ENCODE peak calls at places on chromosomes 4 and X, in eight cellular contexts. E, R, D, Q, U, V, X and C are unnamed samples.

GRCh38 chr4:128844931-128845330 is 35.4 kb downstream of the JADE1 start:
- DNase-seq in E (peak), R (no peak), D (no peak), Q (no peak), U (no peak), V (peak), X (no peak), C (no peak)

GRCh38 chr4:152860057-152860456 is 76.1 kb upstream of the FHDC1 start:
- DNase-seq in E (no peak), R (no peak), D (no peak), Q (no peak), U (no peak), V (no peak), X (no peak), C (no peak)

GRCh38 chr4:24601121-24601520 is 16.8 kb upstream of the DHX15 start:
- DNase-seq in E (no peak), R (no peak), D (no peak), Q (no peak), U (no peak), V (no peak), X (no peak), C (no peak)

GRCh38 chr4:54539500-54540029 is 118.2 kb upstream of the KIT start:
- DNase-seq in E (peak), R (peak), D (peak), Q (no peak), U (no peak), V (peak), X (peak), C (no peak)

GRCh38 chr4:108540536-108540935 is 79.8 kb upstream of the RPL34 start:
- DNase-seq in E (no peak), R (peak), D (no peak), Q (no peak), U (no peak), V (no peak), X (no peak), C (no peak)

GRCh38 chr4:163810757-163811156 is 316.3 kb downstream of the TMA16 start:
- DNase-seq in E (no peak), R (no peak), D (no peak), Q (no peak), U (no peak), V (no peak), X (no peak), C (no peak)

GRCh38 chrX:106931831-106932491 is 11.8 kb downstream of the CLDN2 start:
- DNase-seq in E (no peak), R (peak), D (no peak), Q (no peak), U (no peak), V (no peak), X (no peak), C (no peak)

GRCh38 chr4:153655928-153656327 is 28.2 kb upstream of the TLR2 start:
- DNase-seq in E (peak), R (no peak), D (no peak), Q (peak), U (peak), V (no peak), X (peak), C (no peak)

GRCh38 chr4:166165829-166166420 is 292.9 kb downstream of the TLL1 start:
- DNase-seq in E (no peak), R (peak), D (no peak), Q (no peak), U (no peak), V (no peak), X (no peak), C (no peak)

GRCh38 chr4:166128452-166128851 is 255.4 kb downstream of the TLL1 start:
- DNase-seq in E (no peak), R (peak), D (no peak), Q (no peak), U (no peak), V (no peak), X (no peak), C (no peak)

GRCh38 chrX:138847930-138848329 is 136.4 kb upstream of the FGF13 start:
- DNase-seq in E (no peak), R (peak), D (no peak), Q (no peak), U (no peak), V (no peak), X (no peak), C (no peak)

GRCh38 chrX:119763175-119763574 is 4.8 kb downstream of the SOWAHD start:
- DNase-seq in E (no peak), R (peak), D (no peak), Q (no peak), U (no peak), V (no peak), X (no peak), C (no peak)

GRCh38 chr4:119040711-119041185 is 94.9 kb upstream of the MYOZ2 start:
- DNase-seq in E (no peak), R (peak), D (no peak), Q (no peak), U (no peak), V (peak), X (no peak), C (no peak)

GRCh38 chr4:119040261-119040660 is 95.4 kb upstream of the MYOZ2 start:
- DNase-seq in E (no peak), R (no peak), D (no peak), Q (no peak), U (no peak), V (no peak), X (no peak), C (no peak)

GRCh38 chr4:119039160-119039559 is 96.5 kb upstream of the MYOZ2 start:
- DNase-seq in E (no peak), R (no peak), D (no peak), Q (no peak), U (no peak), V (no peak), X (no peak), C (no peak)

GRCh38 chr4:119038465-119038864 is 97.2 kb upstream of the MYOZ2 start:
- DNase-seq in E (no peak), R (peak), D (no peak), Q (no peak), U (no peak), V (no peak), X (no peak), C (no peak)

GRCh38 chr4:119039779-119040178 is 95.9 kb upstream of the MYOZ2 start:
- DNase-seq in E (no peak), R (no peak), D (no peak), Q (no peak), U (no peak), V (peak), X (no peak), C (no peak)
- TF ChIP-seq CTCF in E (no peak), R (peak), D (peak), Q (no peak), U (peak), V (peak), X (no peak), C (no peak)

DNA sequence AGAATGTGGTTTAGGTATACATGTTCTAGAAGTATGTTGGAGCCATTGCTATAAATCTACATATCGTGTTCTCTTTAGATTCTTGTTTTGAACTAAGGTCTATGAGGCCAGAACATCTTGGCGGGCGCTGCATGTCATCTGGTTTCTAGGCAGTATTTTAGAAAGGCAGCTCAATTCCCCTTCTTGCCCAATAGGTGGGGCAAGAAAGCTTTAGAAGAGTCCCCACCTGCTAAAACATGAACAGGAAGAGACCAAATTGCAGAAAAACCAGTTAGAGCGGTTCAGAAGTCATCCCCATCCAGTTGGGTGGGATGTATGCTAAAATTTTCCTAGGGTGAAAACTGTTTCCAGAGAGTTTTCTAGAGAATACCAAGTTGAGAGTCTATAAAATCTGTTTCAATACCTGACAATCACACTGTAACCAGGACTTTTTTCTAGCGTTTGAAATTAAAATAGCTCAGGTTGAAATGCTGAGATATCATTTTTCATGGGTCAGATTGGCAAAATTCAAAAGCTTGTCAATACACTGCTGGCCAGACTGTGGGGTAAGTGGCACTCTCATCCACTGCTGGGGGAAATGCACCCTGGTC is 17.5 kb upstream of the SH3KBP1 start:
- DNase-seq in E (no peak), R (peak), D (peak), Q (no peak), U (no peak), V (no peak), X (no peak), C (no peak)
- TF ChIP-seq CTCF in E (peak), R (peak), D (peak), Q (no peak), U (peak), V (peak), X (peak), C (no peak)

DNA sequence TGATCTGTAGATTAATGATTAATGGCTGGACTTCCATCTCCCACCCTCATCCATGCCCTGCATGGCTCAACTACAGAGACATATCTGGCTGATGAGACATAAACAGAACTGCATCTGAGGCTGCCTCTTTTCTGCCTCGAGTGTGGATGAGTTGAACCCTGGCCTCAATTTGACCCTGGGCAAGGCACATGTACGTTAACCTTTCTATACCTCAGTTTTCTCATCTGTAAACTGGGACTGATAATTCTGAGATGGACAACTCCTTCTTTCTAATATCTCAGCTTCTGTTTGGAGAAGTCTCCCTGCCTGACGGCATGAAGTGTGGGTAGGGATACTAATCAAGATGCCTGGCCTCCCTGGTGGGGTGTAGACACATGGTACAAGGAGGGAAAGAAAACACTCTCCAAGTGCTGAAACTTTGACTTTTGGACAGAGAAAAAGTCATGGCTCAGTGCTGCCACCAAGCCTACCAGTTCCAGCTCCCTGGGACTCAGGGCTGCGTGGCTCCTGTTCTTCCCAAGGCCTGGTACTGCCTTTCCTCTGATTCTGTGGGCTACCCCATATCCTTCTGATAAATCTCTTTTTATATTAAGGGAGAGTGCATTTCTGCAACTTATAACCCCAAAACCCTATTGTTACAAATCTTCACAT is 64.4 kb downstream of the HAUS3 start:
- DNase-seq in E (no peak), R (no peak), D (no peak), Q (no peak), U (no peak), V (no peak), X (no peak), C (no peak)
- TF ChIP-seq CTCF in E (no peak), R (no peak), D (no peak), Q (no peak), U (no peak), V (peak), X (no peak), C (no peak)

GRCh38 chrX:11531226-11531625 is 134.5 kb downstream of the ARHGAP6 start:
- DNase-seq in E (no peak), R (peak), D (no peak), Q (no peak), U (no peak), V (no peak), X (no peak), C (no peak)

GRCh38 chrX:11528623-11529022 is 137.1 kb downstream of the ARHGAP6 start:
- DNase-seq in E (no peak), R (no peak), D (no peak), Q (no peak), U (no peak), V (no peak), X (no peak), C (no peak)

GRCh38 chrX:11533211-11533651 is 132.5 kb downstream of the ARHGAP6 start:
- DNase-seq in E (no peak), R (peak), D (no peak), Q (no peak), U (no peak), V (no peak), X (no peak), C (no peak)

GRCh38 chrX:11532291-11533075 is 133.2 kb downstream of the ARHGAP6 start:
- DNase-seq in E (no peak), R (peak), D (no peak), Q (no peak), U (no peak), V (peak), X (no peak), C (no peak)

DNA sequence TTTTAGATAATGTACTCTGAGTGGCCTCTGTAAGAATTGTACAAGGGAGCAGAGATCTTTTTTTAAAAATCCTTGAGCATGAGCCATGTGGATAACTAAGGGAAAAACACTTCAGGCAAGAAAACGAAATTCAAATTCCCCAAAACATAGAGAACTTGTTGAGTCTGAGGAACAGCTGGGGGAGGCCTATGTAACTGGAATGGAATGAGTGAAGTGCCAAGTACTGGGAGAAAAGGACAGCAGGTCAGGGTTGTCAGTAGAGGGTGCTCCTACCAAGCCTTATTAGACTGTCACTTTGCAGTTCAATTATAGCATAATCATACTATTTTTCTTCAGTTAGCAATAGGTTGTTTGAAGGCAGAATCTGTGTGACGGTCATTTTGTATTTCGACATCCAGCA is 135.1 kb downstream of the ARHGAP6 start:
- DNase-seq in E (no peak), R (peak), D (no peak), Q (no peak), U (no peak), V (no peak), X (no peak), C (no peak)
- TF ChIP-seq CTCF in E (no peak), R (no peak), D (no peak), Q (no peak), U (no peak), V (no peak), X (no peak), C (no peak)

DNA sequence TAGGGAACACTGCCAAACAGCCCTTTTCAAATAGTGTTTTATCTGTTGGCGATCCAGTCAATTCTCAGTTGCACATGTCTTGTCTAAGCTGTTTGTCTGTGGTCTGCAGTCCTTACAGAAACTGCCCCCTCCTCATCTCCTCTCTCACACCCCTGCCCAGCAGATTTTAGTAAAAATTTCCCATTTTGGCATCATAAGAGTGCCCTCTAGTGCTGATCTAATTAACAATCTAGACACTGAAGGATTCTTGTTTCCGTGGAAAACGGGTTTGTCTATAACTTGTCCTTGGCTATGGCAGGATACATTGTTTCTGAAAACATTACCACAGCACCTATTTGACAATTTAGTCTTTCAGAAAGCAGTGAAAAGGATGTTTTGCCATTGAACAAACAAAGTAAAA is 227.2 kb upstream of the MBNL3 start:
- DNase-seq in E (no peak), R (peak), D (no peak), Q (no peak), U (no peak), V (no peak), X (no peak), C (no peak)
- TF ChIP-seq CTCF in E (no peak), R (peak), D (peak), Q (no peak), U (no peak), V (peak), X (no peak), C (no peak)

GRCh38 chr4:47913858-47914218 is 545 bp downstream of the NFXL1 start:
- DNase-seq in E (peak), R (peak), D (peak), Q (peak), U (peak), V (peak), X (no peak), C (peak)
- TF ChIP-seq CTCF in E (no peak), R (no peak), D (no peak), Q (no peak), U (no peak), V (peak), X (peak), C (no peak)

DNA sequence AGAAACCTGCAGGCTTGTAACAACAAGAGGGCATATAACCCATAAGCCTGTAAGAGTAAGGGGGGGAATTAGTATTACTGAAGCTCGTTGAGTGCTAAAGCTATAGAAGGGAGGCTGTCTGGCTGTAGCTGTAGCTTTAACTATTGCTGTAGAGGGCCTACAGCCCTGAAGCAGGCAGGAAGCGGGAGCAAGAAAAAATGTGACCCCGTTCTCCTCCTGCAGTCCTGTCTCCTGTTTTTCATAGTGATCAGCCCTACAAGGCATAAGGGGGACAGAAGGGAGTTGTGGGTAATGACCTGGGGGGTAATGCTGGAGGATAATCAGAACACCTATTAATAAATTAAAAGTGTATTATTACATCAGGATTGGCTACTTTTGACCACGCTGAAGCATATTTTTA is 206.9 kb upstream of the MAB21L2 start:
- DNase-seq in E (no peak), R (no peak), D (no peak), Q (no peak), U (no peak), V (no peak), X (no peak), C (no peak)
- TF ChIP-seq CTCF in E (no peak), R (no peak), D (no peak), Q (no peak), U (no peak), V (no peak), X (no peak), C (no peak)